ENCODE peak calls at places on chromosomes 13 and 19, in four cellular contexts. Y is HEK293T, N is HepG2, O is K562. R is an unnamed sample.

GRCh38 chr19:39038098-39038497 is 5.7 kb upstream of the FBXO27 start:
- DNase-seq in Y (peak), O (peak), N (peak), R (peak)

GRCh38 chr13:109369357-109370052 is 416.9 kb downstream of the IRS2 start:
- DNase-seq in N (no peak), Y (no peak), O (no peak), R (no peak)

GRCh38 chr19:1266116-1266817 is 2.9 kb upstream of the CIRBP start:
- DNase-seq in Y (peak), N (peak), O (peak), R (peak)

GRCh38 chr13:113404723-113405471 is 41.0 kb upstream of the GRTP1 start:
- DNase-seq in O (no peak), Y (no peak), N (no peak), R (no peak)

GRCh38 chr19:13008926-13009787 is 13.9 kb downstream of the NFIX start:
- DNase-seq in Y (no peak), O (no peak), N (no peak), R (no peak)

GRCh38 chr13:24834902-24835510 is 71.0 kb downstream of the RNF17 start:
- DNase-seq in O (peak), Y (no peak), N (no peak), R (no peak)

GRCh38 chr13:74528751-74529513 is 394.7 kb upstream of the KLF12 start:
- DNase-seq in N (no peak), O (no peak), Y (no peak), R (no peak)

GRCh38 chr13:79194272-79194671 is 211.8 kb downstream of the RBM26 start:
- DNase-seq in Y (no peak), O (no peak), N (no peak), R (no peak)

GRCh38 chr13:99083976-99084375 is 106.1 kb upstream of the DOCK9 start:
- DNase-seq in N (no peak), O (no peak), Y (no peak), R (no peak)

GRCh38 chr19:8208119-8208709 is 956 bp upstream of the CERS4 start:
- DNase-seq in O (no peak), N (no peak), Y (no peak), R (peak)

GRCh38 chr13:20940083-20940482 is 37.5 kb upstream of the XPO4 start:
- DNase-seq in O (no peak), Y (no peak), N (peak), R (no peak)
- TF ChIP-seq ELF4 in O (no peak), Y (no peak), N (no peak), R (no peak)

DNA sequence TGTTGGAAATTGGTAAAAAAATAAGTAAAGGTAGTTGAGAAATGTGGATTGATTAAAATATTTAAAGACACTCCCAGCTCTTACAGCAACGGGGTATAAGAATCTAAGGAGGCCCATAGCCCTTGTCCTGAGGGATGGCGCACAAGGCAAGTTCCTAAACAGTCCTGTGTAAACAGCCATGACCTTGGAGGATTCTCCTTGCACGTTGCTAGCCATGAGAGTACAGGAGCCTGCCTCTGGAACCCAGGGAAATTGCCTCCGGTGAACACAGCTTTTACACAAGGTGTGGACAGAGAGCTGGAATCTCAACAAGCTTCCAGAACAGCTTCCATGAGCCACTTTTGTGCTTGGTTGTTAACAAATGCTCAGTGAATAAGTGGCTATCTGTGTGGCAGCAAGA is 378.2 kb downstream of the FOXO1 start:
- DNase-seq in N (no peak), Y (no peak), O (no peak), R (no peak)
- TF ChIP-seq ELF4 in N (no peak), Y (no peak), O (no peak), R (no peak)

DNA sequence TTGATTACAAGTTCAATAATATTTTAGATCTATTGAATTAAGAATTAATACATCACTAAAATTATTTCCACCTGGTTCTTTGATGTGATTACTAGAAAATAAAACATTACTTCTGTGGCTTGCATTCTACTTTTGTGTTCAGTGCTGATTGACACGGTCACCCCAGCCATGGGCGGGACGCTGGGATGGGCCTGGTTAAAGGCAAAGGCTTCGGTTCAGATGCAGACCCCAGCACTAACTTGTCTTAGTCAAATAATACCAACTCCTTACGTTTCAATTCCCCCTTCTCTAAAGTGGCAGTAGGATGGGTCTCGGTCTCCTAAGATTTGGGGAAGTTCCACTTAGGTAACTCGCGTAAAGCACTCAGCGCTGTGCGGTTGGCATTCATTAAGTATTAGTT is 144.9 kb downstream of the URI1 start:
- DNase-seq in Y (no peak), N (no peak), O (no peak), R (no peak)
- TF ChIP-seq ELF4 in Y (no peak), N (no peak), O (no peak), R (no peak)

DNA sequence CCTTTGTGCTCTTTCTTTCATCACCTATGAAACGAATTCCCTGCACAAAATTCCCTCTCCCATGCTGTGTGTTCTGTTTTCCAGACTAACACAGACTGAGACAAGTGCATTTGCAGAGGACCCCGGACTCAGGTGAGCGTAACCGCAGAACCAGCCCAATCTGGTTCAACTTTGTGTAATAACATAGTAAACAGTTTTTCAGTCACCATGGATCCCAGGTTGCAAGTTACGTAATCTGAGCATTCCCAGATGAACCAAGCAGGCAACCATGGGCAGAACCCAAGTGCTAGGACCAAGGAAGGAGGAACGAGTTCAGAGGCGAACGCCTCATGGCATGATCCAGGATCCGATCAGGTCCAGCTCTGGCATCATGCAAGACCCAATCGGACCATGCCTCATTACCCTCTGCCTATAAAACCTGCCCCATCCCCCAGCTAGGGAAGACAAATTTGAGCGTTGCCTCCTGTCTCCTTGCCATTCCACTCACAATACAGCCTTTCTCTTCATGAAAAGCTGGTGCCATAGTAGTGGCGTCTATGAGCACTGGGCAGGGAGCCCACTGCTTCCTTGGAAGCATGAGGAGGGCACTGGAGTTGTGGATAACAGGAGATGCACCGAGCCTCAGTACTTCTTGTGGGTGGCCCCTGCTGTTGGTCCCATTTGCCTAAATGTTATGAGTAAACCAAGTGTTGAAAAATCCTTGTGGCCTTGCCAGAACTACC is 107.6 kb downstream of the ABCC4 start:
- DNase-seq in Y (no peak), O (no peak), N (peak), R (no peak)
- TF ChIP-seq ELF4 in Y (no peak), O (no peak), N (no peak), R (no peak)

GRCh38 chr19:50648659-50649058 is 586 bp upstream of the C19orf81 start:
- DNase-seq in Y (no peak), O (no peak), N (no peak), R (no peak)

GRCh38 chr19:50652722-50653121 is 3.5 kb downstream of the C19orf81 start:
- DNase-seq in N (no peak), O (no peak), Y (no peak), R (no peak)

GRCh38 chr19:50647879-50648615 is 1.2 kb upstream of the C19orf81 start:
- DNase-seq in N (no peak), Y (no peak), O (no peak), R (no peak)

GRCh38 chr19:50651174-50651573 is 1.9 kb downstream of the C19orf81 start:
- DNase-seq in N (no peak), O (no peak), Y (no peak), R (no peak)

DNA sequence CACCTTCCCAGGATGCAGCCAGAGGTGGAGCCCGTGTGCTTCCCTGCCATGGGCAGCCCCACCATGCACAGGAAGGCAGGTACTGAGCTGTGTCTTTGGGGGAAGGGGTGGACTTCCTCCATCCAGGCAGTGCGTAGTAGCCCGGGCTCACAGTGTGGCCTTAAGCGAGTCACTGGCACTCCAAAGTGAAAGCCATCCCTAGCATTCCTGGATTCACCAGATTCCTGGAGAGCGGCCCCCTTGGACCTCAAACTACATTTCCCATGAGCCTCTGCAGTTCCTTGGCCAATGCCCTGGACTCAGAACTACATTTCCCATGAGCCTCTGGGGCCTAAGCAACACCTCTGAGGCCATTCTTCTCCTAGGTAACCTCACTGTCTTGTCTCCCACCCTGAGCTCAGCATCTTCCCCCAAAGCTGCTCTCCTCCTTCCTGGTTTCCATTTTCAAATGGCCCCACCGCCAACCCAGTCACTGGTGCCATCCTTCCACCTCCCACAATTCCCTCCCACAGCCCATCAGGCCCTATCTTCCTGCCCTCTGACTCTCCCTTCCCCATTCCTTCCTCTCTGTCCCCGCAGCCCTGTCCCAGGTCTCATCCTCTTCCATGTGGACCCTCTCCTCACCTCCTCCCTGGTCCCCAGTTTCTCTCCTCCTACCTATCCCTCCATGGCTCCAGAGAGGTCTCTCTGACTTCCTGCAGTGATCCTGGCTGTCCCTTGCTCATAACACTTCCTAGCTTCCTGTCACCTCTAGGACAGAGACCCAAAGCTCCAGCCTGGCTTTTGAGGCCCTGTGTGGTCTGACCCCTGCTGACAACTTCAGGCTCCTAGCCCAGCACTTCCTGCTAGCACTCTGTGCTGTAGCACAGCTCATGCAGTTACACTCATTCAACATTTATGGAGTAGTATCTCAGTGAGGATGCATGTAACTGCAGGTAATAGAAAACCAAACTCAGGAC is at the start of gene C19orf81:
- DNase-seq in O (peak), N (no peak), Y (peak), R (peak)
- TF ChIP-seq ELF4 in O (peak), N (no peak), Y (no peak), R (no peak)

GRCh38 chr19:2556221-2557092 is 80.5 kb downstream of the GADD45B start:
- DNase-seq in N (no peak), Y (no peak), O (no peak), R (no peak)
- TF ChIP-seq ELF4 in N (no peak), Y (no peak), O (no peak), R (no peak)

GRCh38 chr13:42266464-42266863 is 5.5 kb upstream of the AKAP11 start:
- DNase-seq in N (no peak), O (no peak), Y (no peak), R (no peak)
- TF ChIP-seq ELF4 in N (no peak), O (no peak), Y (no peak), R (no peak)